ENCODE peak calls at places on chromosomes 7 and 10, in ten cellular contexts. N, W, E, B, R, Q, V, O, C and Z are unnamed samples.

GRCh38 chr7:116954443-116954838 is 1.1 kb downstream of the ST7 start:
- DNase-seq in N (no peak), W (no peak), E (no peak), B (no peak), R (no peak), Q (no peak), V (no peak), O (no peak), C (no peak), Z (no peak)

GRCh38 chr10:132184816-132185593 is 1.7 kb upstream of the DPYSL4 start:
- DNase-seq in N (no peak), W (no peak), E (no peak), B (no peak), R (peak; percentile 53), Q (no peak), V (no peak), O (no peak), C (no peak), Z (no peak)

GRCh38 chr10:76675951-76676587 is 961.5 kb downstream of the KCNMA1 start:
- DNase-seq in N (no peak), W (peak; percentile 26), E (no peak), B (peak; percentile 73), R (no peak), Q (no peak), V (peak; percentile 57), O (no peak), C (peak; percentile 51), Z (peak; percentile 44)

GRCh38 chr10:4851846-4852245 is 25.8 kb downstream of the AKR1E2 start:
- DNase-seq in N (peak; percentile 76), W (no peak), E (no peak), B (no peak), R (peak; percentile 92), Q (peak; percentile 91), V (peak; percentile 70), O (no peak), C (no peak), Z (no peak)

GRCh38 chr10:26478061-26478460 is 39.9 kb downstream of the APBB1IP start:
- DNase-seq in N (no peak), W (no peak), E (no peak), B (no peak), R (no peak), Q (no peak), V (no peak), O (no peak), C (no peak), Z (no peak)

GRCh38 chr10:124005991-124006392 is 87.4 kb downstream of the CHST15 start:
- DNase-seq in N (no peak), W (no peak), E (no peak), B (peak; percentile 32), R (no peak), Q (peak; percentile 9), V (no peak), O (peak; percentile 21), C (peak; percentile 56), Z (no peak)

GRCh38 chr10:5958077-5958476 is 19.3 kb downstream of the IL15RA start:
- DNase-seq in N (no peak), W (no peak), E (no peak), B (no peak), R (no peak), Q (no peak), V (no peak), O (no peak), C (no peak), Z (no peak)

GRCh38 chr7:158549176-158549833 is 38.3 kb downstream of the PTPRN2 start:
- DNase-seq in N (peak; percentile 46), W (peak; percentile 59), E (no peak), B (no peak), R (peak; percentile 52), Q (peak; percentile 75), V (peak; percentile 16), O (no peak), C (no peak), Z (peak; percentile 21)

GRCh38 chr7:157228864-157229422 is 90.2 kb downstream of the UBE3C start:
- DNase-seq in N (peak; percentile 18), W (no peak), E (no peak), B (no peak), R (no peak), Q (no peak), V (no peak), O (no peak), C (no peak), Z (no peak)

GRCh38 chr7:93175219-93175618 is 27.0 kb upstream of the SAMD9L start:
- DNase-seq in N (no peak), W (no peak), E (no peak), B (no peak), R (no peak), Q (no peak), V (no peak), O (no peak), C (no peak), Z (no peak)

GRCh38 chr7:114402866-114403635 is 11.6 kb upstream of the FOXP2 start:
- DNase-seq in N (no peak), W (no peak), E (no peak), B (no peak), R (no peak), Q (no peak), V (no peak), O (no peak), C (no peak), Z (no peak)

GRCh38 chr7:25391295-25391861 is 163.1 kb upstream of the NPVF start:
- DNase-seq in N (no peak), W (no peak), E (no peak), B (no peak), R (no peak), Q (no peak), V (no peak), O (no peak), C (no peak), Z (no peak)

GRCh38 chr7:150736864-150737263 is 354 bp upstream of the GIMAP5 start:
- DNase-seq in N (no peak), W (no peak), E (no peak), B (no peak), R (no peak), Q (no peak), V (no peak), O (no peak), C (no peak), Z (no peak)

GRCh38 chr7:150739045-150739432 is 1.8 kb downstream of the GIMAP5 start:
- DNase-seq in N (peak; percentile 33), W (no peak), E (no peak), B (no peak), R (no peak), Q (no peak), V (no peak), O (no peak), C (no peak), Z (no peak)

GRCh38 chr7:150735596-150736358 is 1.4 kb upstream of the GIMAP5 start:
- DNase-seq in N (no peak), W (no peak), E (no peak), B (no peak), R (no peak), Q (no peak), V (no peak), O (no peak), C (no peak), Z (no peak)

GRCh38 chr7:150738092-150739044 is 1.1 kb downstream of the GIMAP5 start:
- DNase-seq in N (no peak), W (no peak), E (no peak), B (no peak), R (no peak), Q (no peak), V (no peak), O (no peak), C (no peak), Z (no peak)

GRCh38 chr7:150737265-150738055 is at the start of gene GIMAP5:
- DNase-seq in N (no peak), W (no peak), E (no peak), B (no peak), R (no peak), Q (no peak), V (no peak), O (no peak), C (peak; percentile 67), Z (no peak)
- TF ChIP-seq POLR2A in N (peak; percentile 14), W (peak; percentile 54), E (no peak), B (no peak), R (peak; percentile 42), Q (no peak), V (no peak), O (peak; percentile 24), C (no peak), Z (peak; percentile 51)

DNA sequence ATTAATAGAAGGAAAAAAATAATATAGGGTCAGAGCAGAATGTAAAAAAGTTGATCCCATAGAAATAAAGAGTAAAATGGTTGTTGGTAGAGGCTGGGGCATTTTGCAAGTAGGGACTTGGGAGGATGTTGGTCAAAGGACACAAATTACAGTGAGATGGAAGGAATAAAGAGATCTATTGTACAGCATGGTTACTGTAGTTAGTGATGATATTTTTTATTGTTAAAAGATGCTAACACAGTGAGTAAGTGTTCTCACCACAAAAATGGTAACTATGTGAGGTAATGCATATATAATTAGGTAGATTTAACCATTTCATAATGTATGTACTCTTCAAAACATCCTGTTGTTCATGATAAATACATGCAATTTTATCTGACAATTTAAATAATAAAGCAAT is 280.7 kb upstream of the MAGI2 start:
- DNase-seq in N (no peak), W (no peak), E (no peak), B (no peak), R (no peak), Q (no peak), V (no peak), O (no peak), C (no peak), Z (no peak)
- TF ChIP-seq POLR2A in N (no peak), W (no peak), E (no peak), B (no peak), R (no peak), Q (no peak), V (no peak), O (no peak), C (no peak), Z (no peak)

DNA sequence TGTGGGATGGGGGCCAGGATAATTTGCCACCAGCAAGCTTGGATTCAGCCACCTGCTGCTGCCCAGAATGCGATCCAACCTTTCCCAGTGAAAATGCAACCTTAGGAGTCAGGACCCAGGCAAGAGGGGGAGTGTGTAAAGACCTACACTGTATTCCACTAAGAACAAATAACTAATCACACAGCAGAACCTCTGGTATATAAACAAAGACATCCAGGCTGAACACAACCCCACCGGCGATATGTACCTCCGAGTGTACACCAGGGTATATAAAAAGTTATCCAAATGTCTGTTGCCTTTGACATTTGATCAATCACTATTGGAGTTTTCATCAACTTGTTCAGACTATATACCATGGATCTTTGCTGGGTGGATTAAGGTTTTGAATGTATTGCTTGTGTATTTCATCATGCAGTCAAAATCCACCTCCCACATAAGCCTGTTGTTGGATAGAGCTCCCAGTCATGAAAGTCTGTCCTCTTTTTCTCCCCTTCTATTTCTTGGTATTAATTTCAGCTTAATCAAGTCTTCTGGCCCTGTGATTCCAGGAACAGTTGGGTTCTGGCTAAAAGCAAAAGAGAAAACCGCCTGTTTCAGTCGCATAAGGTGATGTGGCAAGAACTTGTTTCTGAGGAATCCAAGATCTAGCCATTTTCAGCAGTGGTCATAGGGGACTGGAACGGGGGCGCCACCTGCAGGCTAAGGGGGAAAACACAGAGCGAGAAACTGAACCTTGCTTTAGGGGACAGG is 290.7 kb downstream of the CCDC3 start:
- DNase-seq in N (peak; percentile 81), W (peak; percentile 69), E (peak; percentile 37), B (peak; percentile 85), R (peak; percentile 75), Q (peak; percentile 75), V (peak; percentile 72), O (peak; percentile 81), C (peak; percentile 89), Z (peak; percentile 79)
- TF ChIP-seq POLR2A in N (no peak), W (no peak), E (no peak), B (no peak), R (no peak), Q (no peak), V (no peak), O (no peak), C (no peak), Z (no peak)

GRCh38 chr7:31970501-31970900 is 99.7 kb downstream of the PDE1C start:
- DNase-seq in N (no peak), W (no peak), E (no peak), B (no peak), R (no peak), Q (no peak), V (no peak), O (no peak), C (no peak), Z (no peak)
- TF ChIP-seq POLR2A in N (no peak), W (no peak), E (no peak), B (no peak), R (no peak), Q (no peak), V (no peak), O (no peak), C (no peak), Z (no peak)